ENCODE peak calls at places on chromosome 20, in five cellular contexts. V is heart left ventricle, X is pancreas, M is esophagus squamous epithelium, Y is breast epithelium. C is an unnamed sample.

GRCh38 chr20:40156600-40157307 is 532.3 kb downstream of the MAFB start:
- DNase-seq in V (no peak), X (no peak), M (no peak), Y (no peak), C (no peak)

GRCh38 chr20:40869416-40870147 is 159.0 kb upstream of the TOP1 start:
- DNase-seq in V (no peak), X (no peak), M (no peak), Y (no peak), C (no peak)

GRCh38 chr20:4601630-4602296 is 119.9 kb upstream of the PRND start:
- DNase-seq in V (peak; percentile 87), X (no peak), M (no peak), Y (no peak), C (peak; percentile 60)

GRCh38 chr20:7540923-7541322 is 399.3 kb downstream of the HAO1 start:
- DNase-seq in V (no peak), X (no peak), M (no peak), Y (no peak), C (peak; percentile 84)

GRCh38 chr20:1336699-1337387 is 7.9 kb upstream of the SDCBP2 start:
- DNase-seq in V (peak; percentile 90), X (no peak), M (no peak), Y (peak; percentile 66), C (no peak)

GRCh38 chr20:51335329-51335841 is 207.1 kb downstream of the NFATC2 start:
- DNase-seq in V (no peak), X (no peak), M (no peak), Y (no peak), C (peak; percentile 95)

GRCh38 chr20:4025679-4026078 is 10.3 kb upstream of the RNF24 start:
- DNase-seq in V (no peak), X (no peak), M (no peak), Y (no peak), C (no peak)

GRCh38 chr20:53513489-53514298 is 79.9 kb downstream of the ZNF217 start:
- DNase-seq in V (no peak), X (no peak), M (no peak), Y (no peak), C (no peak)

GRCh38 chr20:3818155-3819151 is 1.9 kb upstream of the AP5S1 start:
- DNase-seq in V (peak; percentile 87), X (peak; percentile 94), M (no peak), Y (peak; percentile 67), C (peak; percentile 63)

GRCh38 chr20:50286609-50287008 is 96.0 kb downstream of the CEBPB start:
- DNase-seq in V (peak; percentile 76), X (peak; percentile 21), M (no peak), Y (peak; percentile 63), C (peak; percentile 81)

GRCh38 chr20:22584922-22585785 is 782 bp upstream of the FOXA2 start:
- DNase-seq in V (no peak), X (peak; percentile 66), M (no peak), Y (no peak), C (peak; percentile 56)

GRCh38 chr20:61251529-61252393 is at the start of gene CDH4:
- DNase-seq in V (no peak), X (no peak), M (no peak), Y (no peak), C (no peak)

GRCh38 chr20:61253264-61253639 is 1.2 kb downstream of the CDH4 start:
- DNase-seq in V (no peak), X (no peak), M (no peak), Y (no peak), C (no peak)

GRCh38 chr20:61252601-61253263 is 671 bp downstream of the CDH4 start:
- DNase-seq in V (no peak), X (no peak), M (no peak), Y (no peak), C (no peak)

GRCh38 chr20:61254881-61255589 is 3.0 kb downstream of the CDH4 start:
- DNase-seq in V (no peak), X (no peak), M (no peak), Y (no peak), C (peak; percentile 83)

DNA sequence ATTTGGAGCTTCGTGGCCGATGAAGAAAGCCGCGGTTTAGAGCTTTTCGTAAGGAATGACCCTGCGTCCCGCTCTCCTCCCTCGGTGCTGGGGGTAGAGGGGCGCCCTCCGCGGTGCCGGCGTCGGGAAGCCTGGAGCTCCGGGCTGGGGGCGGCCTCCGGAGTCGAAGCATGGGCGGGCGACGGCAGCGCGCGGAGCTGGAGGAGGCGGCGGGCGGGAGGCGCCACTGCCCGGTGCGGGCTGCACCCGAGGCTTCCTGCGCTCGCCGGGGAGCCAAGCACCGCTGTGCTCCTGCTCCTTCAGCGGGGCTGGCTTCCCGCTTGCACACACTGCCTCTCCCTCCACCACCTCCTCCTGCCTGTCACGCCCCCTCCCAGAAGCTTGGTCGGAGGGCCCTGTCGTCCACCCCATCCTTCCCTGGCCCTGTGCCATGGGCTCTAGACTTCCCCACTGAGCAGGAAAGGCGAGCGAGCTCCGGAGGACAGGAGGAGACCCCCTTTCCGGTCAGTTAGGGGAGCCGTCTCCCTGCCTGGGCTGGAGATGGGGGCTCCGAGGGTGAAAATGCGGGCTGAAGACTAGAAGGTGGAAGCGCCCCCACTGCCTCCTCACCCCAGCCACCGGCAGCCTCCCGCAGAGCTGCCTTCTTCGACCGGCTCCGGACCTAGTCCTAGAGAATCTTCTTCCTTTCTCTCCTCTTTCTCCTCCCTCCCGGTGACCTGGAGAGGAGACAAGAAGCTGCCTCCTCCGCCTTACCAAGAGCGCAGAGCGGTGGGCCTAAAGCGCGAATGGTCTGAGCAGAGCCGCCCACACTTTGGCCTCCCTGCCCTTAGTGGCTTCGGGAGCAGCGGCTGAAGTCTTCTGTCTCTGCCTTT is 1.8 kb downstream of the CDH4 start:
- DNase-seq in V (no peak), X (no peak), M (no peak), Y (no peak), C (no peak)
- H3K4me3 ChIP-seq in V (peak overlapping the region; percentile 44), X (peak overlapping the region; percentile 10), M (peak overlapping the region; percentile 49), Y (peak overlapping the region; percentile 50), C (peak overlapping the region; percentile 52)

GRCh38 chr20:46139243-46139889 is 21.3 kb downstream of the CD40 start:
- DNase-seq in V (no peak), X (no peak), M (no peak), Y (no peak), C (no peak)

GRCh38 chr20:46142124-46142523 is 24.0 kb downstream of the CD40 start:
- DNase-seq in V (no peak), X (no peak), M (no peak), Y (no peak), C (no peak)

GRCh38 chr20:46137816-46138215 is 19.7 kb downstream of the CD40 start:
- DNase-seq in V (no peak), X (no peak), M (no peak), Y (no peak), C (no peak)

GRCh38 chr20:46135856-46136633 is 17.9 kb downstream of the CD40 start:
- DNase-seq in V (no peak), X (no peak), M (no peak), Y (no peak), C (no peak)

DNA sequence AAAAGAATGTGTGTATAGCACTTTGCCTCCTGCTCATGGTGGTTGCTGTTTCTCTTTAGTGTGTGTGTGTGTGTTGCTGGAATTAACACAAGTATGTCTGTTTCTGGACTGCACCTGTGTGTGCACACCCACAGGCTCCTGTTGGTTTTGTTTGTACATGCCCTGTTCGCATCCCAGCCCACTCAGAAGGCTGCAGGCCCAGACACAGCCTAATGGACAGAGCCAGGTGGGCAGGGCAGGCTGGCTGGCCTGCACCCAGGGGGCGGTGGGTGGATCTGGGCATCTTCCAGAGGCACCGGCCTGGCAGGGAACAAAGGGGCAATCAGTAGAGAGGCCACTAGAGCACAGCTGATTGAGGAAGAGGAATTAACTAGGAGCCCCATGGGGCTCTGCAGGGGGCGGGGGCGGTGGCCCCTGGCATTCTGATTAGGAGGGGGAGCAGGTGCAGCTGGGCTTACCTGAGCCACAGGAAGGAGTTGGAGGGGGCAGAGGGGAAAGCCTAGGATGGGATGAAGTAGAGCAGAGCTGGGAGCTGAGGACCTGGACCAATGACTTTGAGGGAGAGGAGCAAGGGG is 21.9 kb downstream of the CD40 start:
- DNase-seq in V (no peak), X (no peak), M (no peak), Y (peak; percentile 80), C (peak; percentile 81)
- H3K27me3 ChIP-seq in V (peaks cover 26% of the 10 kb centered on the region), X (no peaks in the 10 kb centered on the region), M (no peaks in the 10 kb centered on the region), Y (peaks cover 41% of the 10 kb centered on the region), C (peaks cover 9% of the 10 kb centered on the region)

GRCh38 chr20:33685328-33686007 is 717 bp downstream of the E2F1 start:
- DNase-seq in V (no peak), X (no peak), M (no peak), Y (no peak), C (peak; percentile 8)
- TF ChIP-seq CTCF in V (no peak), X (no peak), M (no peak), Y (no peak), C (no peak)

GRCh38 chr20:9160341-9160740 is 91.5 kb downstream of the PLCB4 start:
- DNase-seq in V (no peak), X (no peak), M (no peak), Y (no peak), C (no peak)
- H3K4me3 ChIP-seq in V (peak overlapping the region; percentile 11), X (no peak overlapping the region), M (no peak overlapping the region), Y (no peak overlapping the region), C (no peak overlapping the region)

DNA sequence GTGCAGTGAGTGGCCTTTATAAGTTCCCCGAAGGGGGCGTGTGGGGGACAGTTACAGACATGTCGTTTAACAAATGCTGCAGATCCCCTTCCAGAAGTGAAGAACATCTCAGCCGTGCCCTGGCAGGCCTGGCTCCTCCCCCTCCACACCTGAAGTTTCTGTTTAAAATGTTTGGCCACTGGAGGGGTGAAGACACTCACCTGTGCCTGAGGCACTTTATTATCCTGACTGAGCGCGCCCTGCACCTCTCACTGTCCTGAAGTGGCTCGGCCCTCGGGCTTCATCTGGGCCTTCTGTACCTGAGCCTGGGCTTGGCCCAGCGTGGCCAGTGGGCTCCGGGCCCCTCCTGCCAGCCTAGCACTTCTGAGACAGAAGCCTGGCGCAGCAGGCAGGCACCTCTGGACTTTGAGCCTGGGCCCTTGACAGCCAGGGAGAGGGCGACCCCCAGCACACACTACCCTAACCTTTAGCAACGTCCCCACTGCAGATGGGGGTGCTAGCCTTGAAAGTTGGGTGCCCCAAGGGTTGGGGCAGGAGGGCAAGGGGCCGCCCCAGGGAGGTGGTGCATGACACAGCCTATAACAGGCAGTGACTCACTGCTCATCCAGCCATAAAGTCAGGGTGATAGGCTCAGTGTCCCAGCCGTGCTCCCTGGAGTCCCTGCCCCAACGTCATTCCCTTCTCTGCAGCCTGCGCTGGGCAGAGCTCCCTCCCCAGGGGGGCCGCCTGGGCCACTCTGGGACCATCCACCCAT is 13.6 kb upstream of the GATA5 start:
- DNase-seq in V (no peak), X (no peak), M (no peak), Y (no peak), C (peak; percentile 62)
- H3K27me3 ChIP-seq in V (peaks cover 8% of the 10 kb centered on the region), X (no peaks in the 10 kb centered on the region), M (no peaks in the 10 kb centered on the region), Y (peaks cover 62% of the 10 kb centered on the region), C (peaks cover 15% of the 10 kb centered on the region)

DNA sequence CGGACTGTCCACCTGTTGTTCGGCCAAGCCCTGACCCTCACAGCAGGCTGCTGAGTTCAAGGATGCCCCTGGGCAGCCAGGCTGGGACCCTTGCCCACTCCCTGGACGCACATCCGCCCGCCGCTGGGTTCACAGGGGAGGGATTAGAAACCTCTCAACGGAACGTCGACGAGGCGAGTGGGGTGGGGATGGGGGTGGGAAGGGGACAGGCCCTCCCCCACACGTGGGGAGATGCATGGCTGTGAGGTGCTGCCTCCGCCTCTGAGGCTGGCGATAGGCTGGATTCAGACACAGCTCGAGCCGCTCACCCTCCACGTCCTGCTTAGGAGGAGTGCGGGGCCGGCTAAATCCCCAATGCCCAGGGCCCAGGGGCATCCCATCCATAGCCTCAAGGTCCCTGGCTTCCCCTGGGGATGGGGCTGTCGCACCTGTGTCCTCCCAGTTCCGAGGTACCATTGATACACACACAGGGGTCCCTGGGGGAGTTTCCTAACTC is 90.6 kb upstream of the BHLHE23 start:
- DNase-seq in V (no peak), X (no peak), M (no peak), Y (no peak), C (no peak)
- TF ChIP-seq CTCF in V (no peak), X (no peak), M (no peak), Y (no peak), C (no peak)